ENCODE peak calls at places on chromosomes 1 and 21, in ten cellular contexts. Q, B, D, T, F, O, H, K, X and V are unnamed samples.

GRCh38 chr1:33300673-33301072 is 20.2 kb downstream of the A3GALT2 start:
- DNase-seq in H (no peak), X (no peak), Q (peak), F (peak), O (peak), T (peak), K (peak), D (no peak), B (peak), V (no peak)

GRCh38 chr1:89553195-89553584 is 28.6 kb downstream of the LRRC8B start:
- DNase-seq in F (no peak), B (no peak), H (no peak), X (no peak), D (no peak), Q (no peak), O (no peak), T (no peak), K (no peak), V (no peak)

GRCh38 chr21:15742052-15742451 is 12.3 kb downstream of the USP25 start:
- DNase-seq in H (peak), O (no peak), T (no peak), X (no peak), F (no peak), Q (no peak), D (no peak), B (no peak), K (no peak), V (no peak)

GRCh38 chr21:44931137-44931500 is 8.7 kb upstream of the SLX9 start:
- DNase-seq in D (no peak), X (no peak), T (no peak), H (no peak), K (no peak), Q (no peak), F (peak), O (no peak), B (no peak), V (no peak)

GRCh38 chr1:160208179-160209040 is 3.2 kb downstream of the PEA15 start:
- DNase-seq in H (no peak), B (peak), X (no peak), D (peak), F (no peak), Q (no peak), K (no peak), T (no peak), O (no peak), V (peak)

GRCh38 chr1:16163882-16164820 is 8.3 kb upstream of the EPHA2 start:
- DNase-seq in F (no peak), B (no peak), H (peak), K (no peak), T (no peak), O (peak), X (no peak), D (no peak), Q (no peak), V (no peak)

GRCh38 chr1:100736766-100737165 is 17.2 kb downstream of the VCAM1 start:
- DNase-seq in K (no peak), Q (no peak), D (no peak), O (peak), T (no peak), B (no peak), X (no peak), F (no peak), H (no peak), V (no peak)

GRCh38 chr1:56820755-56821461 is 1.7 kb upstream of the FYB2 start:
- DNase-seq in B (peak), T (peak), D (peak), K (peak), O (peak), Q (peak), H (peak), F (peak), X (peak), V (no peak)

GRCh38 chr1:24673336-24673735 is 30.2 kb downstream of the SRRM1 start:
- DNase-seq in X (no peak), K (no peak), D (no peak), F (no peak), O (no peak), T (no peak), B (no peak), Q (no peak), H (no peak), V (no peak)

GRCh38 chr1:10575616-10576015 is 100.9 kb downstream of the PEX14 start:
- DNase-seq in T (no peak), H (no peak), F (no peak), D (no peak), B (no peak), O (peak), K (no peak), X (no peak), Q (no peak), V (no peak)

DNA sequence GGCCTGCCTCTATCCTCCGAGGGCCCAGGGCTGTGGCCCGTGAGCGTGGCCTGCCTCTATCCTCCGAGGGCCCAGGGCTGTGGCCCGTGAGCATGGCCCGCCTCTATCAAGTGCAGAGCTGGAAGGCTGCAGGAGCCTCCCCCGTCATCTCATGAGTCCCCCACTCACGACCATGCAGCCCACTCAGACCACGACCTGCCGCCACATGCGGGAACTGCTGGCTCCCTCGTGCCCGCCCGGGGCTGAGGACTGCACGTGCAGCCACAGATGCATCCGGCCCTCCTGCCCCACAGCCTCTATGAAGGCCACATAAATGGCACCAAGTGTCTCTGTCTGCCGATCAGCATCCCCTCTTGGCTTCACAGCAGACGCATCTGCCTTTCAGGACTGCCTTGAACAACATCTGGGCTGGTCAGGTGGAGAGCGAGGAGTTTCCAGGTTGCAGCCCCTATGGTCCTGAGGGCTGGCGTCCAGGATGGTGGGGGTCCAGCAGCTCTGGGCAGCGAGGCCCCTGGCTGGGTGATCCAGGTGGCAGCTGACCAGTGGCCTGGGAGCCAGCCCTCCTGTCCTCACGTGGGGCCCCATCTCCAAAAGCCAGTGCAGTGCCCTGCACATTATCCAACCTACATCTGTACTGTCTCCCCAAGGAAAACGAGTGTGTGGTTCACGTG is 103.3 kb downstream of the PDE9A start:
- DNase-seq in T (no peak), Q (no peak), O (no peak), H (no peak), K (no peak), F (peak), X (no peak), D (no peak), B (no peak), V (no peak)
- H3K27ac ChIP-seq in T (no peak), Q (no peak), O (no peak), H (no peak), K (no peak), F (no peak), X (no peak), D (no peak), B (no peak), V (no peak)

GRCh38 chr1:205228052-205228451 is 306 bp downstream of the TMCC2 start:
- DNase-seq in K (no peak), X (no peak), Q (no peak), B (no peak), F (no peak), D (no peak), H (no peak), T (no peak), O (no peak), V (no peak)

GRCh38 chr1:205224736-205225135 is 3.0 kb upstream of the TMCC2 start:
- DNase-seq in K (no peak), H (no peak), Q (no peak), F (no peak), B (no peak), X (no peak), O (no peak), T (no peak), D (no peak), V (no peak)

GRCh38 chr1:205227584-205228006 is at the start of gene TMCC2:
- DNase-seq in B (peak), K (peak), F (peak), Q (peak), X (peak), D (peak), H (peak), O (peak), T (peak), V (peak)

GRCh38 chr1:205226868-205227583 is 720 bp upstream of the TMCC2 start:
- DNase-seq in O (no peak), B (no peak), X (no peak), D (no peak), F (no peak), K (no peak), T (no peak), Q (no peak), H (peak), V (no peak)

DNA sequence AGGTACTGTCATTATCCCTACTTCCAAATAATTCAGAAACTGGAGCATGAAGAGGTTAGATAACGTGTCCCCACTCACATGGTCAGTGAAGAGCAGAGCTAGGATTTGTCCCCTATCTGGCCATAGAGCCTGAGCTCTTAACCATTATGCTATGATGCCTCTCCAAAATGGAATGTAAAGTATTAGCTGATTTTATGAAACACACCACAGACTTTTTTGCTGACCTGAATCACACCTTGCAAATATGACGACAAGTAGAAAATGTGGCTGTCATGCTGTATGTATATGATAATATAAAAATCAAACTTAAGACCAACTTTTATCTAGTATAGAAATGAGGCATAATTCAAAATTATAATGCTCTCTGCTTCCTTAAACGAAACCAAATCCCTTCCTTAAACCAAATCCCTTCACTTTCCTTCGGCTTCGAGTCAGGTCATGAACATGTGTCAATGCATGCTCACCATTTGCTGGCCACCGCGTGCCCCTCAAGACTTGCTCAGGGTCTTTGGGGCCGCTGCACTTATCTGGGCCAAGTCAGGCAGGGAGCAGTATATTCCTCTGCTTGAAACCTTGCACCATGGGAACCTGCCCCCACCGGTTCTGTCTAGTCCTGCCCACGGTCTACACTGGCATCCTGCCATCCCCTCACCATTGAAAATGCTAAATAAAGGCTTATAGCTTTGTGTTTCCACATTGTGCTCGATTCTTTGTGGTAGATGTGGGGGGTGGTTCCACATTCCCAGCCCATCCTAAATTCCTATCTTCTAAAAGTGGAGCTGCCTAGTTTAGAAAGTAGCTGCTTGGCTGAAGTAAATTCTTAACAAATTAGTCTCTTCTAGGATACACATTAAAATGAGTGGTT is 1.6 kb upstream of the TMCC2 start:
- DNase-seq in X (no peak), T (no peak), K (no peak), H (no peak), O (no peak), F (no peak), B (no peak), D (no peak), Q (peak), V (no peak)
- TF ChIP-seq CTCF in X (no peak), T (no peak), K (no peak), H (no peak), O (no peak), F (no peak), B (no peak), D (no peak), Q (no peak), V (no peak)

DNA sequence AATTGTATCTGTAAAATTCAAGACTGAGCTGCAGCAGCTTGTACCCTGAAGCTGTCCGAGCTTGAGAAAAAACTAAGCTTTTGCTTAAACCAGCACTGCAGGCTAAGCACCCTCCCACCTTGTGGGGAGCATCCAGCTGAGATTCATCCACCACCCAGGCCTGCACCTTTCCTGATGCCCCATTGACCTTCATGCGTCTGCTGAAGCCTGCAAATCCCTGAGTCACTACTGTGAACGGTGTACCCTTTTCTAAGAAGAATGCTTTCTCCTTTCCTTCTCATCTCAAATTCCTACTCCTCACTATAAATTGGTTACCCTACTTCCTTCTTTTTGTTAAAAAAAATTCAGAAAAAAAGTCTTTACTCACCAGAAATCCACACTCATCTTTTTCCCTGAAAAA is 90.9 kb upstream of the RGS18 start:
- DNase-seq in T (no peak), D (no peak), Q (no peak), F (no peak), H (no peak), K (no peak), B (no peak), O (peak), X (no peak), V (no peak)
- H3K27ac ChIP-seq in T (no peak), D (no peak), Q (no peak), F (no peak), H (no peak), K (no peak), B (no peak), O (no peak), X (no peak), V (no peak)

DNA sequence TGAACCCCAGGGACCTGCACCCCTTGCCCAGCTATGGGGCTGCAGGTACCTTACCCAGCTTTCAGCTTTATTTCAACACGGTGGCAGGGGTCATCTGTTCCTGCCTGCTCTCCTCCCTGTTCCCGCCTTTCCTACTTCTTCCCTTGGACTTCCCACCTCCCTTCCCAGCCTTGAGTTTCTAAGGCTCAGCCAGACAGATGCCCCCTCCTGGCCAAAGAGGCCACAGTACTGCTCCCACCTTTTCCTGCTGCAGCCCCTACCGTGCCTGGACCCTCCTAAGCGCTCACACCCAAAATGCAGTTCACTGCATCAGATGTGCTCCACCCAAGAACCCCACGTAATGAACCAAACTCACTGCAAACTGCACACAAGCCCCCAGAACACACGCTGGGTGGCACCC is 7.7 kb downstream of the NOC2L start:
- DNase-seq in T (no peak), K (no peak), O (no peak), B (no peak), H (no peak), D (no peak), F (no peak), Q (no peak), X (no peak), V (no peak)
- TF ChIP-seq CTCF in T (no peak), K (no peak), O (peak), B (peak), H (peak), D (no peak), F (peak), Q (peak), X (no peak), V (no peak)

DNA sequence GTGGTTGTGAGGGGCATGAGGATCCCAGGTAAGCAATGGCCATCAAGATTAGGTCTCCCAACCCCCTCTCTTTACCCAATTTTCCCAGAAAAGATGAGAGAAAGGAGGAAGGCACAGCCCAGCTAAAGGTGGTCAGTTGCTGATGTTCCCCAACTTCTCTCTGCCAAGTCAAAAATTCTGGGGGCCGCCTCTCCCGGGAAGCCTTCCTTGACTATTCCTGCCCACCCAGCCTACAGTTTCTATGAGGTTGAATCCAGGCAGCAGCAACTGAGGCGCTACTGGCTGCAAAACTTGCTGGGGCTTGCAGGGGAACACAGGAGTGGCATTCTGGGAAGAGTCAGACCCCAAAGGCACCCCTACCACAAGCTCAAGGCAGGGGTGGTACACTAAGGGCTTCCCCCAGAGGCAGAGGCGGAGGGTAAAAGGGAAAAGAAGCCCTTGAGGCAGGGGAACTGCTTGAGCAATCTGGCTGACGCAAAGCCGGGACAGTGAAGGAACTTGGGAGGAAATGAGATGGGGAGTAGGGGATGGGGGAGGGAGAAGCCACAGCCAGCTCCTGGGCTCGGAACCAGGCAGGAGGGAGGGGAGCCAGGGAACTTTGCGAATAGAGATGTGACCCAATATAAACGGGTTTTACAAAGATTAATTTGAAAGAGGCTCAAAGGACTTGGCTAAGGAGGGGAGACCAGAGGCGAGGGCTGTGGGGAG is 31.2 kb downstream of the SDC3 start:
- DNase-seq in O (peak), T (peak), B (peak), X (no peak), D (peak), K (peak), H (no peak), F (peak), Q (peak), V (no peak)
- H3K27ac ChIP-seq in O (peak), T (peak), B (peak), X (no peak), D (no peak), K (peak), H (no peak), F (peak), Q (no peak), V (peak)